ENCODE peak calls at places on chromosomes 3 and 15, in seven cellular contexts. I is right lobe of liver, S is H9, E is OCI-LY7, X is ovary, C is lower lobe of right lung, Q is mucosa of descending colon. P is an unnamed sample.

GRCh38 chr3:36796896-36797295 is 32.5 kb upstream of the DCLK3 start:
- DNase-seq in X (no peak), S (no peak), E (no peak), I (no peak), C (no peak), Q (no peak), P (no peak)

GRCh38 chr3:129003578-129004112 is 2.5 kb downstream of the EFCC1 start:
- DNase-seq in S (peak; percentile 64), X (no peak), I (peak; percentile 63), C (peak; percentile 80), Q (peak; percentile 81), E (no peak), P (peak; percentile 78)

GRCh38 chr3:111848246-111848645 is 10.8 kb upstream of the PHLDB2 start:
- DNase-seq in X (no peak), Q (no peak), E (no peak), C (no peak), S (no peak), I (no peak), P (no peak)

GRCh38 chr3:52247455-52248164 is 2.1 kb downstream of the PPM1M start:
- DNase-seq in S (no peak), C (no peak), E (no peak), Q (no peak), I (no peak), X (no peak), P (no peak)

GRCh38 chr15:38696120-38696727 is 131.6 kb upstream of the RASGRP1 start:
- DNase-seq in I (no peak), C (no peak), X (no peak), E (no peak), S (no peak), Q (peak; percentile 53), P (no peak)

GRCh38 chr3:48194446-48195071 is 6.3 kb upstream of the CDC25A start:
- DNase-seq in S (peak; percentile 84), I (peak; percentile 38), X (peak; percentile 75), C (peak; percentile 59), E (peak; percentile 70), Q (no peak), P (peak; percentile 95)

GRCh38 chr3:180138871-180139270 is 102.1 kb upstream of the PEX5L start:
- DNase-seq in C (no peak), I (no peak), E (no peak), X (no peak), Q (no peak), S (no peak), P (no peak)

GRCh38 chr15:58962662-58963565 is 24.5 kb upstream of the RNF111 start:
- DNase-seq in I (no peak), E (no peak), C (no peak), Q (no peak), S (no peak), X (no peak), P (no peak)

GRCh38 chr3:10142707-10143560 is 1.4 kb downstream of the VHL start:
- DNase-seq in Q (peak; percentile 54), C (no peak), E (peak; percentile 37), S (peak; percentile 36), X (peak; percentile 41), I (peak; percentile 34), P (peak; percentile 56)

GRCh38 chr3:72155391-72156064 is 370.6 kb upstream of the PROK2 start:
- DNase-seq in I (peak; percentile 61), S (no peak), Q (no peak), E (no peak), X (peak; percentile 73), C (no peak), P (no peak)

GRCh38 chr3:17234382-17234781 is 349.6 kb downstream of the PLCL2 start:
- DNase-seq in E (no peak), I (no peak), C (no peak), Q (no peak), S (no peak), X (no peak), P (no peak)

DNA sequence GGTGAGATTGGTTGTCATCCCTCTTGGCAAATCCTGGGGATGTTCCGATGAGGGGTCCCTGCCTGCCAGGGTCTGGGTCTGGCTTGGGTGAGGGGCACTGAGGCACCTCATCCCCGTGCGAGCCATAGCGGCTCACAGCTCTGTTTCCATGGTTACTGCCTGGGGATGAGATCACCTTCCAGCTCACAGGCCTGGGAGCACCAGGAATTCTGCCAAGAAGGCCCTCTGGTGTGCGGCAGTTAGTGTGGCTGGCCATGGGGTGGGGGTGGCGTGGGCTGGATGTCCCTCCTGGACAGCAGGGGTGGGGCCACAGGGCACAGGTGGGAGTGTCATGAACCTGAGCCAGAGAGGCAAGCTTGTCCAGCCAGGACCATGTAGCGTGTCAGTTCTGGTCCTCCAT is 22.1 kb upstream of the PRR23E start:
- DNase-seq in X (peak; percentile 9), S (peak; percentile 25), I (no peak), E (no peak), Q (no peak), C (no peak), P (peak; percentile 50)
- H3K4me1 ChIP-seq in X (no peaks in the 10 kb centered on the region), S (no peaks in the 10 kb centered on the region), I (no peaks in the 10 kb centered on the region), E (no peaks in the 10 kb centered on the region), Q (no peaks in the 10 kb centered on the region), C (no peaks in the 10 kb centered on the region), P (no peaks in the 10 kb centered on the region)

DNA sequence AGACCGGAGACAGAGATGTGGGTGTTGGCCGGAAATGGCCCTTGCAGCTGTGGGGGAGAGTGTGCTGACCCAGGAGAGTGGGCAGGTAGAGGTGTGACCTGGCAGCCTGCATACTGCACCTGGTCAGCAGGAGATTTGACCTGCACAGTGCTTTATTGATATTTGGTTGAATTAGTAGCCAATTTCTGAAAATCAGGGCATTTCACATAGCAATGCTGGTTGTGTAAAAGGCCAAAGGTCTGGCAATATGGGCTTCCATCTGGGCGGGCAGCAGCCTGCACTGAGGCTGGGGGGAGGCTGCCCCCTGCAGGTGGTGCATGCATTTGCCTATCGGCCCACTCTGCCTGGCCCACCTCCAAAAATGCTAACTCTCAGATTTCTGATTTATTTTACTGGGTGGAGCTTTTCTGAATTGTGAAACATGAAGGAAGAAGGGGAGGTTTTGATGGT is 9.4 kb upstream of the MGLL start:
- DNase-seq in X (no peak), C (peak; percentile 81), Q (peak; percentile 70), S (peak; percentile 65), I (peak; percentile 84), E (peak; percentile 65), P (peak; percentile 88)
- TF ChIP-seq CTCF in X (no peak), C (peak; percentile 85), Q (peak; percentile 65), S (peak; percentile 96), I (peak; percentile 90), E (peak; percentile 92), P (peak; percentile 98)

GRCh38 chr3:58335432-58335947 is 2.8 kb downstream of the PXK start:
- DNase-seq in E (no peak), S (no peak), C (no peak), X (no peak), Q (no peak), I (no peak), P (no peak)
- H3K4me1 ChIP-seq in E (peaks cover 70% of the 10 kb centered on the region), S (no peaks in the 10 kb centered on the region), C (peaks cover 35% of the 10 kb centered on the region), X (peaks cover 6% of the 10 kb centered on the region), Q (peaks cover 5% of the 10 kb centered on the region), I (peaks cover 2% of the 10 kb centered on the region), P (no peaks in the 10 kb centered on the region)

DNA sequence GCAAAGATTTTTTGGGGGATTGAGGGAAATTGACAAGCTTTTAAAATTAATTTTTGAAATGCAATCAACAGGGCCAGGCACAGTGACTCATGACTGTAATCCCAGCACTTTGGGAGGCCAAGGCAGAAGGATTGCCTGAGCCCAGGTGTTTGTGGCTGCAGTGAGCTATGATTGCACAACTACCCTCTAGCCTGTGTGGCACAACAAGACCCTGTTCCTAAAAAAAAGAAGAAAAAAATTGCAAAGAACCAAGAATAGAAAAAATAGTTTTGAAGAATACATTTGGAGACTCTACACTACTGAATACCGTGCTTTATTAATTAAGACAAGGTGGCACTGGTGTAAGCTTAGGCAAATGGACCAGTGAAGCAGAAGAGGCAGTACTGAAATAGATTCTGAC is 443.4 kb upstream of the ATP11B start:
- DNase-seq in I (no peak), Q (no peak), S (no peak), E (peak; percentile 65), X (no peak), C (no peak), P (no peak)
- TF ChIP-seq CTCF in I (no peak), Q (no peak), S (no peak), E (no peak), X (no peak), C (no peak), P (no peak)

GRCh38 chr3:25555695-25556094 is 109.0 kb downstream of the TOP2B start:
- DNase-seq in Q (no peak), S (no peak), X (no peak), E (no peak), C (no peak), I (no peak), P (no peak)
- H3K4me1 ChIP-seq in Q (no peaks in the 10 kb centered on the region), S (no peaks in the 10 kb centered on the region), X (peaks cover 18% of the 10 kb centered on the region), E (no peaks in the 10 kb centered on the region), C (peaks cover 13% of the 10 kb centered on the region), I (no peaks in the 10 kb centered on the region), P (no peaks in the 10 kb centered on the region)

DNA sequence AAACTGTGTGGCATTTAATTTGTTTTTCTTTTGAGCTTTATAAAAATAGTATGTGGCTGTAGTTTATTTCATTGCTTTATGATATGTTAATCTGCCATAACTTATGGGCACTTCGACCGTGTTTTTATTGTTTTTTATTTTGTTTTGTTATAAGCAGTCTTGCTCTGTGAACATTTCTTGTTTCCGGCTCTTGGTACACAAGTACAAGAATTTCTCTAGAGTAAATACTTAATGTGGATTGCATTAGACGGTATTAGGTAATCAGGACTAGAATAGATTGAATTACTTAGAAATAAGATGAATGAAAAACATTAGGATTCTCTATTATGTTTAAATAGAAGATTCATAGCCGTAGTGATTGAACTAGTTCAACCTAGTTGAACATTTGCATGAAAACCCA is 2.1 kb downstream of the ZFAND6 start:
- DNase-seq in S (no peak), E (no peak), X (no peak), C (no peak), Q (no peak), I (no peak), P (no peak)
- TF ChIP-seq CTCF in S (no peak), E (no peak), X (no peak), C (no peak), Q (no peak), I (no peak), P (no peak)

GRCh38 chr3:149536429-149536828 is 61.9 kb downstream of the TM4SF4 start:
- DNase-seq in E (no peak), Q (no peak), X (peak; percentile 59), I (peak; percentile 83), C (peak; percentile 64), S (peak; percentile 71), P (peak; percentile 80)
- H3K4me1 ChIP-seq in E (no peaks in the 10 kb centered on the region), Q (no peaks in the 10 kb centered on the region), X (peaks cover 30% of the 10 kb centered on the region), I (no peaks in the 10 kb centered on the region), C (peaks cover 43% of the 10 kb centered on the region), S (peaks cover 2% of the 10 kb centered on the region), P (peaks cover 19% of the 10 kb centered on the region)